ENCODE peak calls at places on chromosomes 5 and 9, in eight cellular contexts. T is WTC11; M is NCI-H1092; X is stimulated activated CD4-positive, alpha-beta T cell treated with anti-CD3 and anti-CD28 coated beads, Interleukin-4, amount 100 ng/mL, for 1 hour; B is D341Med; D is GM20000; V is H9; H is RWPE1. Z is an unnamed sample.

GRCh38 chr9:134590240-134591081 is 51.1 kb upstream of the COL5A1 start:
- DNase-seq in T (no peak), D (no peak), V (no peak), M (no peak), X (no peak), H (no peak), B (peak), Z (peak)

GRCh38 chr5:59562756-59563389 is 330.7 kb downstream of the PDE4D start:
- DNase-seq in M (no peak), B (no peak), H (peak), D (peak), V (peak), T (peak), X (no peak), Z (no peak)

GRCh38 chr9:133727277-133727875 is 10.8 kb downstream of the SARDH start:
- DNase-seq in D (no peak), B (peak), T (no peak), V (peak), X (no peak), H (no peak), M (no peak), Z (peak)

GRCh38 chr9:14188011-14188410 is 125.9 kb downstream of the NFIB start:
- DNase-seq in X (no peak), H (no peak), D (no peak), T (no peak), M (no peak), B (no peak), V (no peak), Z (no peak)

GRCh38 chr9:137478613-137479314 is 19.6 kb upstream of the NSMF start:
- DNase-seq in V (peak), H (no peak), X (no peak), D (no peak), B (no peak), M (peak), T (no peak), Z (no peak)

GRCh38 chr5:83509535-83509934 is 38.0 kb downstream of the VCAN start:
- DNase-seq in H (peak), M (peak), B (no peak), X (no peak), V (no peak), D (no peak), T (no peak), Z (peak)

GRCh38 chr5:140575309-140575708 is 10.7 kb downstream of the SLC35A4 start:
- DNase-seq in H (no peak), X (no peak), T (peak), B (peak), V (peak), M (no peak), D (no peak), Z (peak)

GRCh38 chr9:130490981-130491380 is 46.2 kb downstream of the ASS1 start:
- DNase-seq in T (no peak), D (no peak), M (no peak), X (no peak), H (no peak), B (peak), V (no peak), Z (no peak)

GRCh38 chr5:133240425-133241091 is 188.7 kb downstream of the HSPA4 start:
- DNase-seq in D (peak), T (no peak), H (peak), X (no peak), M (no peak), V (no peak), B (no peak), Z (no peak)

GRCh38 chr5:332843-333242 is 11.3 kb downstream of the AHRR start:
- DNase-seq in B (no peak), H (no peak), M (no peak), V (no peak), D (peak), T (no peak), X (peak), Z (no peak)

GRCh38 chr5:141654298-141654697 is 3.1 kb upstream of the FCHSD1 start:
- DNase-seq in V (no peak), T (no peak), B (no peak), D (no peak), H (no peak), X (no peak), M (no peak), Z (no peak)

GRCh38 chr9:21983509-21983908 is 10.7 kb downstream of the CDKN2A start:
- DNase-seq in B (no peak), V (no peak), T (no peak), H (no peak), D (no peak), X (no peak), M (no peak), Z (no peak)

GRCh38 chr9:124852829-124853531 is at the start of gene WDR38:
- DNase-seq in T (peak), H (peak), X (peak), M (peak), B (peak), V (peak), D (peak), Z (peak)

GRCh38 chr5:112419596-112420110 is 576 bp upstream of the EPB41L4A start:
- DNase-seq in M (peak), D (peak), H (peak), T (peak), X (no peak), V (peak), B (peak), Z (peak)

GRCh38 chr5:16570121-16570815 is 46.5 kb downstream of the RETREG1 start:
- DNase-seq in B (no peak), H (peak), M (no peak), V (no peak), T (no peak), D (no peak), X (no peak), Z (no peak)

Z was measured in H7.